ENCODE peak calls at places on chromosomes 7 and 10, in ten cellular contexts. One of them, this sample, is unnamed.

GRCh38 chr10:3136336-3136735 is 36.2 kb downstream of the PITRM1 start:
- DNase-seq in psoas muscle: peak
- DNase-seq in CD8-positive, alpha-beta memory T cell: no peak
- DNase-seq in neuronal stem cell: no peak
- DNase-seq in aorta: peak
- DNase-seq in fibroblast of lung: no peak
- DNase-seq in GM23248: peak
- DNase-seq in colonic mucosa: no peak
- DNase-seq in fibroblast of the aortic adventitia: peak
- DNase-seq in naive thymus-derived CD4-positive, alpha-beta T cell: no peak
- DNase-seq in this sample: no peak

GRCh38 chr10:1344846-1345245 is 288.7 kb downstream of the WDR37 start:
- DNase-seq in psoas muscle: no peak
- DNase-seq in CD8-positive, alpha-beta memory T cell: no peak
- DNase-seq in neuronal stem cell: no peak
- DNase-seq in aorta: no peak
- DNase-seq in fibroblast of lung: no peak
- DNase-seq in GM23248: no peak
- DNase-seq in colonic mucosa: no peak
- DNase-seq in fibroblast of the aortic adventitia: no peak
- DNase-seq in naive thymus-derived CD4-positive, alpha-beta T cell: no peak
- DNase-seq in this sample: no peak

GRCh38 chr10:23543696-23544095 is 104.8 kb downstream of the OTUD1 start:
- DNase-seq in psoas muscle: no peak
- DNase-seq in CD8-positive, alpha-beta memory T cell: no peak
- DNase-seq in neuronal stem cell: no peak
- DNase-seq in aorta: no peak
- DNase-seq in fibroblast of lung: no peak
- DNase-seq in GM23248: no peak
- DNase-seq in colonic mucosa: no peak
- DNase-seq in fibroblast of the aortic adventitia: no peak
- DNase-seq in naive thymus-derived CD4-positive, alpha-beta T cell: no peak
- DNase-seq in this sample: no peak

GRCh38 chr10:131775444-131775832 is 125.4 kb upstream of the PPP2R2D start:
- DNase-seq in psoas muscle: no peak
- DNase-seq in CD8-positive, alpha-beta memory T cell: no peak
- DNase-seq in neuronal stem cell: no peak
- DNase-seq in aorta: no peak
- DNase-seq in fibroblast of lung: no peak
- DNase-seq in GM23248: no peak
- DNase-seq in colonic mucosa: no peak
- DNase-seq in fibroblast of the aortic adventitia: no peak
- DNase-seq in naive thymus-derived CD4-positive, alpha-beta T cell: no peak
- DNase-seq in this sample: no peak

GRCh38 chr7:157291404-157292080 is 45.3 kb upstream of the DNAJB6 start:
- DNase-seq in psoas muscle: no peak
- DNase-seq in CD8-positive, alpha-beta memory T cell: no peak
- DNase-seq in neuronal stem cell: no peak
- DNase-seq in aorta: no peak
- DNase-seq in fibroblast of lung: no peak
- DNase-seq in GM23248: no peak
- DNase-seq in colonic mucosa: no peak
- DNase-seq in fibroblast of the aortic adventitia: no peak
- DNase-seq in naive thymus-derived CD4-positive, alpha-beta T cell: no peak
- DNase-seq in this sample: no peak

GRCh38 chr10:31490858-31491504 is 172.0 kb downstream of the ZEB1 start:
- DNase-seq in psoas muscle: no peak
- DNase-seq in CD8-positive, alpha-beta memory T cell: peak
- DNase-seq in neuronal stem cell: peak
- DNase-seq in aorta: no peak
- DNase-seq in fibroblast of lung: peak
- DNase-seq in GM23248: peak
- DNase-seq in colonic mucosa: no peak
- DNase-seq in fibroblast of the aortic adventitia: peak
- DNase-seq in naive thymus-derived CD4-positive, alpha-beta T cell: peak
- DNase-seq in this sample: peak

GRCh38 chr7:41708621-41709358 is 5.9 kb upstream of the INHBA start:
- DNase-seq in psoas muscle: no peak
- DNase-seq in CD8-positive, alpha-beta memory T cell: no peak
- DNase-seq in neuronal stem cell: no peak
- DNase-seq in aorta: no peak
- DNase-seq in fibroblast of lung: peak
- DNase-seq in GM23248: no peak
- DNase-seq in colonic mucosa: no peak
- DNase-seq in fibroblast of the aortic adventitia: no peak
- DNase-seq in naive thymus-derived CD4-positive, alpha-beta T cell: no peak
- DNase-seq in this sample: peak

GRCh38 chr10:62647375-62648092 is 157.0 kb upstream of the ADO start:
- DNase-seq in psoas muscle: no peak
- DNase-seq in CD8-positive, alpha-beta memory T cell: no peak
- DNase-seq in neuronal stem cell: no peak
- DNase-seq in aorta: no peak
- DNase-seq in fibroblast of lung: no peak
- DNase-seq in GM23248: no peak
- DNase-seq in colonic mucosa: no peak
- DNase-seq in fibroblast of the aortic adventitia: no peak
- DNase-seq in naive thymus-derived CD4-positive, alpha-beta T cell: no peak
- DNase-seq in this sample: no peak

GRCh38 chr7:66732439-66732838 is 8.1 kb upstream of the RABGEF1 start:
- DNase-seq in psoas muscle: no peak
- DNase-seq in CD8-positive, alpha-beta memory T cell: no peak
- DNase-seq in neuronal stem cell: no peak
- DNase-seq in aorta: no peak
- DNase-seq in fibroblast of lung: no peak
- DNase-seq in GM23248: no peak
- DNase-seq in colonic mucosa: no peak
- DNase-seq in fibroblast of the aortic adventitia: no peak
- DNase-seq in naive thymus-derived CD4-positive, alpha-beta T cell: no peak
- DNase-seq in this sample: no peak

GRCh38 chr7:43112088-43112940 is at the start of gene HECW1:
- DNase-seq in psoas muscle: no peak
- DNase-seq in CD8-positive, alpha-beta memory T cell: no peak
- DNase-seq in neuronal stem cell: no peak
- DNase-seq in aorta: no peak
- DNase-seq in fibroblast of lung: no peak
- DNase-seq in GM23248: peak
- DNase-seq in colonic mucosa: no peak
- DNase-seq in fibroblast of the aortic adventitia: no peak
- DNase-seq in naive thymus-derived CD4-positive, alpha-beta T cell: no peak
- DNase-seq in this sample: no peak

GRCh38 chr10:102743078-102743587 is 615 bp upstream of the WBP1L start:
- DNase-seq in psoas muscle: no peak
- DNase-seq in CD8-positive, alpha-beta memory T cell: no peak
- DNase-seq in neuronal stem cell: no peak
- DNase-seq in aorta: no peak
- DNase-seq in fibroblast of lung: no peak
- DNase-seq in GM23248: no peak
- DNase-seq in colonic mucosa: no peak
- DNase-seq in fibroblast of the aortic adventitia: no peak
- DNase-seq in naive thymus-derived CD4-positive, alpha-beta T cell: no peak
- DNase-seq in this sample: no peak
- H3K4me3 ChIP-seq in psoas muscle: peak
- H3K4me3 ChIP-seq in CD8-positive, alpha-beta memory T cell: peak
- H3K4me3 ChIP-seq in neuronal stem cell: no peak
- H3K4me3 ChIP-seq in aorta: no peak
- H3K4me3 ChIP-seq in fibroblast of lung: peak
- H3K4me3 ChIP-seq in GM23248: peak
- H3K4me3 ChIP-seq in colonic mucosa: peak
- H3K4me3 ChIP-seq in fibroblast of the aortic adventitia: no peak
- H3K4me3 ChIP-seq in naive thymus-derived CD4-positive, alpha-beta T cell: peak
- H3K4me3 ChIP-seq in this sample: peak

GRCh38 chr10:7857259-7857658 is 39.0 kb downstream of the TAF3 start:
- DNase-seq in psoas muscle: no peak
- DNase-seq in CD8-positive, alpha-beta memory T cell: no peak
- DNase-seq in neuronal stem cell: no peak
- DNase-seq in aorta: no peak
- DNase-seq in fibroblast of lung: peak
- DNase-seq in GM23248: no peak
- DNase-seq in colonic mucosa: no peak
- DNase-seq in fibroblast of the aortic adventitia: no peak
- DNase-seq in naive thymus-derived CD4-positive, alpha-beta T cell: no peak
- DNase-seq in this sample: no peak
- H3K4me3 ChIP-seq in psoas muscle: no peak
- H3K4me3 ChIP-seq in CD8-positive, alpha-beta memory T cell: no peak
- H3K4me3 ChIP-seq in neuronal stem cell: no peak
- H3K4me3 ChIP-seq in aorta: no peak
- H3K4me3 ChIP-seq in fibroblast of lung: no peak
- H3K4me3 ChIP-seq in GM23248: no peak
- H3K4me3 ChIP-seq in colonic mucosa: no peak
- H3K4me3 ChIP-seq in fibroblast of the aortic adventitia: no peak
- H3K4me3 ChIP-seq in naive thymus-derived CD4-positive, alpha-beta T cell: no peak
- H3K4me3 ChIP-seq in this sample: no peak

DNA sequence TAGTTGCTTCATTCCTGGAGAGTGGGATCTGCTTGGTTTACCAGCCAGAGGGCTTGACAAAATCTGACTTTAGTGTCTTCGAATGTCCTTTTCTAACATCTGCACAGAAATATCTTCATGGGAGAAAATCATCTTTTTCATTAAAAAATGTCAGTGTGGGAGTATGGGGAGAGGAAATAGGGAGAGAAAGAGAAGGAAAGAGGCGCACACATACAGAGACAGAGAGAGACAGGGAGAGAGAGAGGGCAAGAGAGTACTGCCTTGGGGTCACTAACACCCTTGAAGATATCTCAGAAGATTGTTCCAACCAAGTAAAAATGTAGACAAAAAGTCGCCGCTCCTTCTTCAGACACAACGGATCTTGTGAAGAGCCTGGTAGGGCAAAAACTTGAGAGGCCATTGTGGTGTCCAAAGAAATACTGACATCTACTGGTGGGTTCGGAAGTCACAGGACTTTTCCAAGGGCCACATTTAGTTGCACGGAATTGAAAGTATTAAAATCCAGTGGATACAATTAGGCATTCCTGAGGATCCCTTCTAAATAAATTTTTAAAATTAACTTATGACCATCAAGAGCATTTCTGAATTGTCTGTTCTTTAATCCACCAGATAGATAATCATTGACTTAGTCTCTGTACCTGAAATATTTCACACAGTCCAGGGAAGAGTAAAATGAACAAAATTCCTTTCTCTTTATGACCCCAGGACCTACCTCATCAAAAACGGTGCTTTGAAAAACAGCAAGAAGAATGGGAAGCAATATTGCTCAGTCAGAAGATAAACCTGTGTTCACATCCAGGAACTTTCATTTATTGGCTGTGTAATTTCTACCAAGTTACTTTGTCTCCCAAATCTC is 29.7 kb downstream of the VIM start:
- DNase-seq in psoas muscle: no peak
- DNase-seq in CD8-positive, alpha-beta memory T cell: peak
- DNase-seq in neuronal stem cell: peak
- DNase-seq in aorta: no peak
- DNase-seq in fibroblast of lung: peak
- DNase-seq in GM23248: peak
- DNase-seq in colonic mucosa: peak
- DNase-seq in fibroblast of the aortic adventitia: peak
- DNase-seq in naive thymus-derived CD4-positive, alpha-beta T cell: peak
- DNase-seq in this sample: peak
- H3K4me3 ChIP-seq in psoas muscle: peak
- H3K4me3 ChIP-seq in CD8-positive, alpha-beta memory T cell: no peak
- H3K4me3 ChIP-seq in neuronal stem cell: no peak
- H3K4me3 ChIP-seq in aorta: no peak
- H3K4me3 ChIP-seq in fibroblast of lung: peak
- H3K4me3 ChIP-seq in GM23248: peak
- H3K4me3 ChIP-seq in colonic mucosa: no peak
- H3K4me3 ChIP-seq in fibroblast of the aortic adventitia: peak
- H3K4me3 ChIP-seq in naive thymus-derived CD4-positive, alpha-beta T cell: no peak
- H3K4me3 ChIP-seq in this sample: peak

GRCh38 chr10:124450010-124450782 is at the start of gene NKX1-2:
- DNase-seq in psoas muscle: no peak
- DNase-seq in CD8-positive, alpha-beta memory T cell: no peak
- DNase-seq in neuronal stem cell: peak
- DNase-seq in aorta: no peak
- DNase-seq in fibroblast of lung: no peak
- DNase-seq in GM23248: peak
- DNase-seq in colonic mucosa: no peak
- DNase-seq in fibroblast of the aortic adventitia: no peak
- DNase-seq in naive thymus-derived CD4-positive, alpha-beta T cell: no peak
- DNase-seq in this sample: no peak

GRCh38 chr10:124447741-124448466 is 1.9 kb downstream of the NKX1-2 start:
- DNase-seq in psoas muscle: no peak
- DNase-seq in CD8-positive, alpha-beta memory T cell: no peak
- DNase-seq in neuronal stem cell: no peak
- DNase-seq in aorta: no peak
- DNase-seq in fibroblast of lung: no peak
- DNase-seq in GM23248: peak
- DNase-seq in colonic mucosa: no peak
- DNase-seq in fibroblast of the aortic adventitia: no peak
- DNase-seq in naive thymus-derived CD4-positive, alpha-beta T cell: no peak
- DNase-seq in this sample: no peak

GRCh38 chr10:124450783-124451057 is 885 bp upstream of the NKX1-2 start:
- DNase-seq in psoas muscle: no peak
- DNase-seq in CD8-positive, alpha-beta memory T cell: no peak
- DNase-seq in neuronal stem cell: no peak
- DNase-seq in aorta: no peak
- DNase-seq in fibroblast of lung: no peak
- DNase-seq in GM23248: no peak
- DNase-seq in colonic mucosa: no peak
- DNase-seq in fibroblast of the aortic adventitia: no peak
- DNase-seq in naive thymus-derived CD4-positive, alpha-beta T cell: no peak
- DNase-seq in this sample: no peak

GRCh38 chr10:124448696-124449169 is 1.1 kb downstream of the NKX1-2 start:
- DNase-seq in psoas muscle: no peak
- DNase-seq in CD8-positive, alpha-beta memory T cell: no peak
- DNase-seq in neuronal stem cell: no peak
- DNase-seq in aorta: no peak
- DNase-seq in fibroblast of lung: no peak
- DNase-seq in GM23248: no peak
- DNase-seq in colonic mucosa: no peak
- DNase-seq in fibroblast of the aortic adventitia: no peak
- DNase-seq in naive thymus-derived CD4-positive, alpha-beta T cell: no peak
- DNase-seq in this sample: no peak

DNA sequence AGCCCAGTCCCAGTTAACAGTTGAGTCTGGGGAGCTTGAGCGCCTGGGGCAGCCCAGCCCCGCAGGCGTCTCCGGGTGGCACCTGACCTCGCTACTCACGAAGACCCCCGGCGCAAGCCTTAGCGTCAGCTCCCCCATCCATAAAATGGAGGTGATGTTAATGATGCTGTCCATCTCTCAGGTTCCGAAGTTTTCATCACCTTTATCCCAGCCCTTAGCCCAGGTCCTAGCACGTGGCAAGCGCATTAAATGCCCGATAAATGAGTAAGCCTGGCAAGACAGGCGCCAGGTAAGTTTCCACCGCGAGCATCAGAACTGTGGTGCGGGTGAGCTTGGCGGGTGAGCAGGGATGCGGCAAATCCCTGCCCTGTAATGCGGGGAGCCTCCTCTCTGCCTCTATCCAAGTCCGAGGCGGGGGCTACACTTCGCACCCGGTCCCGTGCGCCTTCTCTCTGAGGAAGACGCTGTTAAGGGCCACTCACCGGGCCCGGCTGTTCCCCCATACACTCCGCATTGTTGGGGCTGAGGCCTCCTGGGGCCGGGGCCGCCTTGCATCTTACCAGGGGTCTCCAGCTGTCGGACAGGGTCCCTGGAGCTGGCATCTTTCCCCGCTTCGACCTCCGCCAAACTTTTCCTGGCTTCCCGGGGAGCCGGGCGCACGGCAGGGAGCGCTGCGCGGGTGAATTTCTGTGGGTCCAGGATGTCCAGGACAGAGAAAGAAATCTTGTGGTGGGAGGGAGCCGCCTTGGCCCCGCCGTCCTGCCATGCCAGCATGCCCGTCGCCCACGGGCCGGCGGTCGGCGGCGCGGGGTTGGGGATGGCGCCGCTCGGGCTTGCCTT is 445 bp downstream of the NKX1-2 start:
- DNase-seq in psoas muscle: no peak
- DNase-seq in CD8-positive, alpha-beta memory T cell: no peak
- DNase-seq in neuronal stem cell: no peak
- DNase-seq in aorta: no peak
- DNase-seq in fibroblast of lung: no peak
- DNase-seq in GM23248: peak
- DNase-seq in colonic mucosa: no peak
- DNase-seq in fibroblast of the aortic adventitia: no peak
- DNase-seq in naive thymus-derived CD4-positive, alpha-beta T cell: no peak
- DNase-seq in this sample: no peak
- H3K4me3 ChIP-seq in psoas muscle: peak
- H3K4me3 ChIP-seq in CD8-positive, alpha-beta memory T cell: no peak
- H3K4me3 ChIP-seq in neuronal stem cell: peak
- H3K4me3 ChIP-seq in aorta: no peak
- H3K4me3 ChIP-seq in fibroblast of lung: no peak
- H3K4me3 ChIP-seq in GM23248: no peak
- H3K4me3 ChIP-seq in colonic mucosa: no peak
- H3K4me3 ChIP-seq in fibroblast of the aortic adventitia: no peak
- H3K4me3 ChIP-seq in naive thymus-derived CD4-positive, alpha-beta T cell: no peak
- H3K4me3 ChIP-seq in this sample: no peak